ENCODE peak calls at places on chromosomes 16 and 17, in eight cellular contexts. U is effector memory CD8-positive, alpha-beta T cell; N is anterior cingulate cortex; C is spleen; F is effector CD4-positive, alpha-beta T cell; H is GOT3; V is skeletal muscle cell; L is HL-60. B is an unnamed sample.

GRCh38 chr16:24989417-24989978 is 25.7 kb downstream of the ARHGAP17 start:
- DNase-seq in U (no peak), N (no peak), C (no peak), F (no peak), H (no peak), V (no peak), L (no peak), B (no peak)

GRCh38 chr16:10897134-10897533 is 20.1 kb downstream of the CIITA start:
- DNase-seq in U (no peak), N (no peak), C (peak; percentile 78), F (no peak), H (no peak), V (no peak), L (no peak), B (no peak)

GRCh38 chr17:15377608-15378007 is 36.2 kb upstream of the TEKT3 start:
- DNase-seq in U (no peak), N (no peak), C (no peak), F (no peak), H (no peak), V (no peak), L (no peak), B (no peak)

GRCh38 chr16:83244057-83244456 is 563.7 kb upstream of the HSBP1 start:
- DNase-seq in U (no peak), N (no peak), C (no peak), F (no peak), H (no peak), V (no peak), L (no peak), B (no peak)

GRCh38 chr16:11001611-11002010 is 57.2 kb downstream of the CLEC16A start:
- DNase-seq in U (no peak), N (no peak), C (no peak), F (no peak), H (no peak), V (no peak), L (no peak), B (no peak)

GRCh38 chr17:47199627-47200324 is 9.4 kb upstream of the MYL4 start:
- DNase-seq in U (no peak), N (no peak), C (no peak), F (no peak), H (no peak), V (no peak), L (peak; percentile 26), B (peak; percentile 52)

GRCh38 chr17:79808763-79809529 is 12.1 kb upstream of the CBX8 start:
- DNase-seq in U (no peak), N (no peak), C (no peak), F (no peak), H (no peak), V (no peak), L (no peak), B (peak; percentile 25)

GRCh38 chr16:19907161-19907992 is 22.7 kb upstream of the GPRC5B start:
- DNase-seq in U (peak; percentile 68), N (peak; percentile 5), C (peak; percentile 87), F (peak; percentile 50), H (peak; percentile 35), V (no peak), L (peak; percentile 37), B (no peak)

GRCh38 chr17:48494335-48494734 is 36.5 kb downstream of the HOXB1 start:
- DNase-seq in U (no peak), N (no peak), C (no peak), F (no peak), H (no peak), V (no peak), L (no peak), B (no peak)

GRCh38 chr16:57277586-57277985 is 6.9 kb downstream of the PLLP start:
- DNase-seq in U (peak; percentile 28), N (no peak), C (no peak), F (peak; percentile 32), H (no peak), V (peak; percentile 9), L (no peak), B (peak; percentile 51)

GRCh38 chr17:51572115-51572514 is 311.8 kb downstream of the UTP18 start:
- DNase-seq in U (no peak), N (no peak), C (no peak), F (no peak), H (no peak), V (no peak), L (no peak), B (no peak)

GRCh38 chr16:10552998-10553491 is 27.4 kb downstream of the EMP2 start:
- DNase-seq in U (peak; percentile 42), N (no peak), C (peak; percentile 86), F (no peak), H (no peak), V (no peak), L (no peak), B (no peak)

GRCh38 chr17:81870155-81870977 is 771 bp downstream of the ARHGDIA start:
- DNase-seq in U (peak; percentile 41), N (no peak), C (peak; percentile 91), F (peak; percentile 19), H (no peak), V (no peak), L (no peak), B (no peak)

GRCh38 chr17:68006797-68007196 is 10.5 kb upstream of the C17orf58 start:
- DNase-seq in U (no peak), N (no peak), C (peak; percentile 22), F (no peak), H (no peak), V (no peak), L (no peak), B (no peak)

GRCh38 chr16:56673916-56674315 is 4.3 kb downstream of the MT1H start:
- DNase-seq in U (no peak), N (no peak), C (no peak), F (no peak), H (no peak), V (no peak), L (no peak), B (peak; percentile 3)

GRCh38 chr17:10779607-10780006 is 24.3 kb downstream of the TMEM238L start:
- DNase-seq in U (no peak), N (no peak), C (no peak), F (no peak), H (no peak), V (no peak), L (no peak), B (no peak)

GRCh38 chr17:50120475-50121253 is 9.3 kb downstream of the SAMD14 start:
- DNase-seq in U (no peak), N (no peak), C (no peak), F (no peak), H (no peak), V (no peak), L (no peak), B (no peak)

GRCh38 chr17:31997005-31997404 is 10.2 kb upstream of the LRRC37B start:
- DNase-seq in U (no peak), N (no peak), C (no peak), F (no peak), H (no peak), V (no peak), L (no peak), B (no peak)

GRCh38 chr17:82090549-82091263 is 7.3 kb downstream of the FASN start:
- DNase-seq in U (no peak), N (no peak), C (no peak), F (no peak), H (no peak), V (no peak), L (peak; percentile 30), B (no peak)

GRCh38 chr17:33562792-33563191 is 269.7 kb upstream of the ASIC2 start:
- DNase-seq in U (no peak), N (no peak), C (no peak), F (no peak), H (no peak), V (no peak), L (no peak), B (no peak)

GRCh38 chr17:74361613-74362391 is at the start of gene BTBD17:
- DNase-seq in U (peak; percentile 33), N (peak; percentile 39), C (peak; percentile 85), F (no peak), H (no peak), V (no peak), L (no peak), B (no peak)

GRCh38 chr16:53054670-53055485 is at the start of gene CHD9:
- DNase-seq in U (peak; percentile 75), N (peak; percentile 76), C (peak; percentile 95), F (peak; percentile 62), H (peak; percentile 73), V (peak; percentile 49), L (peak; percentile 80), B (peak; percentile 64)

GRCh38 chr16:88378401-88378800 is 4.4 kb upstream of the ZNF469 start:
- DNase-seq in U (no peak), N (no peak), C (peak; percentile 52), F (no peak), H (no peak), V (no peak), L (no peak), B (no peak)

GRCh38 chr16:58638148-58639036 is 8.8 kb upstream of the CNOT1 start:
- DNase-seq in U (no peak), N (no peak), C (no peak), F (no peak), H (no peak), V (peak; percentile 63), L (no peak), B (no peak)

GRCh38 chr16:22262460-22262859 is 34.7 kb upstream of the POLR3E start:
- DNase-seq in U (no peak), N (no peak), C (no peak), F (no peak), H (no peak), V (no peak), L (no peak), B (no peak)

GRCh38 chr17:82956726-82957468 is 117.1 kb upstream of the ZNF750 start:
- DNase-seq in U (no peak), N (no peak), C (peak; percentile 65), F (no peak), H (no peak), V (no peak), L (no peak), B (no peak)

GRCh38 chr17:40321502-40322416 is 12.8 kb downstream of the RARA start:
- DNase-seq in U (no peak), N (no peak), C (peak; percentile 83), F (no peak), H (no peak), V (no peak), L (no peak), B (no peak)

GRCh38 chr17:78364436-78365281 is 4.8 kb upstream of the SOCS3 start:
- DNase-seq in U (no peak), N (no peak), C (no peak), F (no peak), H (no peak), V (no peak), L (no peak), B (peak; percentile 57)

GRCh38 chr17:71409712-71410111 is 711.1 kb upstream of the SOX9 start:
- DNase-seq in U (no peak), N (no peak), C (no peak), F (no peak), H (no peak), V (peak; percentile 74), L (no peak), B (no peak)

GRCh38 chr16:12461201-12461600 is 342.5 kb downstream of the CPPED1 start:
- DNase-seq in U (no peak), N (no peak), C (no peak), F (no peak), H (no peak), V (peak; percentile 33), L (no peak), B (no peak)

GRCh38 chr17:80259642-80260535 is 763 bp upstream of the RNF213 start:
- DNase-seq in U (peak; percentile 62), N (peak; percentile 26), C (peak; percentile 95), F (peak; percentile 79), H (no peak), V (peak; percentile 25), L (peak; percentile 58), B (no peak)

GRCh38 chr16:57700801-57701551 is 6.4 kb downstream of the DRC7 start:
- DNase-seq in U (no peak), N (no peak), C (no peak), F (no peak), H (no peak), V (no peak), L (no peak), B (no peak)